ENCODE peak calls at places on chromosome 14, in nine cellular contexts. One of them, this sample, is unnamed.

GRCh38 chr14:97116546-97116945 is 319.4 kb downstream of the VRK1 start:
- DNase-seq in tibial artery: no peak
- DNase-seq in K562: no peak
- DNase-seq in astrocyte: no peak
- DNase-seq in WERI-Rb-1: no peak
- DNase-seq in right lobe of liver: no peak
- DNase-seq in transverse colon: no peak
- DNase-seq in CD8-positive, alpha-beta T cell: no peak
- DNase-seq in lung: no peak
- DNase-seq in this sample: no peak

GRCh38 chr14:105249175-105250007 is 1.1 kb downstream of the BTBD6 start:
- DNase-seq in right lobe of liver: no peak
- DNase-seq in tibial artery: no peak
- DNase-seq in lung: no peak
- DNase-seq in transverse colon: peak; percentile 27
- DNase-seq in K562: no peak
- DNase-seq in CD8-positive, alpha-beta T cell: no peak
- DNase-seq in astrocyte: peak; percentile 31
- DNase-seq in WERI-Rb-1: peak; percentile 48
- DNase-seq in this sample: no peak

GRCh38 chr14:93073833-93074769 is 41.6 kb downstream of the ITPK1 start:
- DNase-seq in right lobe of liver: no peak
- DNase-seq in tibial artery: peak; percentile 44
- DNase-seq in K562: no peak
- DNase-seq in lung: peak; percentile 54
- DNase-seq in WERI-Rb-1: no peak
- DNase-seq in astrocyte: peak; percentile 10
- DNase-seq in CD8-positive, alpha-beta T cell: no peak
- DNase-seq in transverse colon: no peak
- DNase-seq in this sample: no peak

GRCh38 chr14:73712540-73713141 is 1.5 kb downstream of the PNMA1 start:
- DNase-seq in transverse colon: no peak
- DNase-seq in tibial artery: no peak
- DNase-seq in lung: no peak
- DNase-seq in right lobe of liver: no peak
- DNase-seq in WERI-Rb-1: no peak
- DNase-seq in K562: peak; percentile 25
- DNase-seq in CD8-positive, alpha-beta T cell: peak; percentile 61
- DNase-seq in astrocyte: no peak
- DNase-seq in this sample: peak; percentile 18

GRCh38 chr14:32350020-32350419 is 20.9 kb downstream of the AKAP6 start:
- DNase-seq in tibial artery: no peak
- DNase-seq in WERI-Rb-1: no peak
- DNase-seq in right lobe of liver: no peak
- DNase-seq in astrocyte: no peak
- DNase-seq in CD8-positive, alpha-beta T cell: no peak
- DNase-seq in lung: no peak
- DNase-seq in transverse colon: no peak
- DNase-seq in K562: no peak
- DNase-seq in this sample: no peak

GRCh38 chr14:72559669-72560068 is 334.2 kb downstream of the DPF3 start:
- DNase-seq in astrocyte: no peak
- DNase-seq in WERI-Rb-1: no peak
- DNase-seq in right lobe of liver: no peak
- DNase-seq in transverse colon: no peak
- DNase-seq in tibial artery: no peak
- DNase-seq in CD8-positive, alpha-beta T cell: no peak
- DNase-seq in K562: no peak
- DNase-seq in lung: no peak
- DNase-seq in this sample: no peak

GRCh38 chr14:50999726-51000125 is 55.4 kb upstream of the PYGL start:
- DNase-seq in tibial artery: no peak
- DNase-seq in lung: no peak
- DNase-seq in right lobe of liver: no peak
- DNase-seq in astrocyte: no peak
- DNase-seq in WERI-Rb-1: no peak
- DNase-seq in CD8-positive, alpha-beta T cell: no peak
- DNase-seq in K562: no peak
- DNase-seq in transverse colon: no peak
- DNase-seq in this sample: no peak

GRCh38 chr14:94051115-94051514 is 25.0 kb downstream of the OTUB2 start:
- DNase-seq in astrocyte: peak; percentile 44
- DNase-seq in WERI-Rb-1: peak; percentile 54
- DNase-seq in lung: peak; percentile 27
- DNase-seq in transverse colon: peak; percentile 56
- DNase-seq in tibial artery: no peak
- DNase-seq in K562: no peak
- DNase-seq in right lobe of liver: peak; percentile 35
- DNase-seq in CD8-positive, alpha-beta T cell: peak; percentile 5
- DNase-seq in this sample: no peak

GRCh38 chr14:104802120-104802912 is 1.4 kb downstream of the ZBTB42 start:
- DNase-seq in K562: no peak
- DNase-seq in astrocyte: no peak
- DNase-seq in transverse colon: no peak
- DNase-seq in right lobe of liver: peak; percentile 43
- DNase-seq in tibial artery: no peak
- DNase-seq in lung: no peak
- DNase-seq in CD8-positive, alpha-beta T cell: no peak
- DNase-seq in WERI-Rb-1: no peak
- DNase-seq in this sample: no peak

GRCh38 chr14:85565862-85566296 is 35.9 kb downstream of the FLRT2 start:
- DNase-seq in transverse colon: no peak
- DNase-seq in astrocyte: peak; percentile 83
- DNase-seq in right lobe of liver: no peak
- DNase-seq in K562: no peak
- DNase-seq in tibial artery: no peak
- DNase-seq in lung: no peak
- DNase-seq in WERI-Rb-1: no peak
- DNase-seq in CD8-positive, alpha-beta T cell: no peak
- DNase-seq in this sample: no peak

GRCh38 chr14:29215853-29216252 is 449.3 kb downstream of the FOXG1 start:
- DNase-seq in K562: no peak
- DNase-seq in tibial artery: no peak
- DNase-seq in lung: no peak
- DNase-seq in transverse colon: no peak
- DNase-seq in right lobe of liver: no peak
- DNase-seq in CD8-positive, alpha-beta T cell: no peak
- DNase-seq in astrocyte: peak; percentile 12
- DNase-seq in WERI-Rb-1: no peak
- DNase-seq in this sample: no peak

GRCh38 chr14:56333361-56334279 is 215.4 kb downstream of the PELI2 start:
- DNase-seq in right lobe of liver: no peak
- DNase-seq in tibial artery: no peak
- DNase-seq in astrocyte: peak; percentile 81
- DNase-seq in WERI-Rb-1: no peak
- DNase-seq in transverse colon: no peak
- DNase-seq in K562: no peak
- DNase-seq in lung: no peak
- DNase-seq in CD8-positive, alpha-beta T cell: no peak
- DNase-seq in this sample: no peak

GRCh38 chr14:105203057-105203494 is 22.0 kb upstream of the NUDT14 start:
- DNase-seq in WERI-Rb-1: peak; percentile 80
- DNase-seq in lung: peak; percentile 77
- DNase-seq in K562: peak; percentile 71
- DNase-seq in tibial artery: peak; percentile 73
- DNase-seq in transverse colon: peak; percentile 80
- DNase-seq in CD8-positive, alpha-beta T cell: peak; percentile 77
- DNase-seq in astrocyte: peak; percentile 27
- DNase-seq in right lobe of liver: peak; percentile 82
- DNase-seq in this sample: peak; percentile 54

GRCh38 chr14:94378527-94379290 is 9.7 kb downstream of the SERPINA1 start:
- DNase-seq in K562: no peak
- DNase-seq in WERI-Rb-1: no peak
- DNase-seq in tibial artery: peak; percentile 11
- DNase-seq in lung: no peak
- DNase-seq in CD8-positive, alpha-beta T cell: no peak
- DNase-seq in transverse colon: no peak
- DNase-seq in astrocyte: no peak
- DNase-seq in right lobe of liver: peak; percentile 50
- DNase-seq in this sample: no peak

GRCh38 chr14:63673882-63674497 is 32.3 kb upstream of the WDR89 start:
- DNase-seq in CD8-positive, alpha-beta T cell: no peak
- DNase-seq in astrocyte: no peak
- DNase-seq in lung: no peak
- DNase-seq in tibial artery: no peak
- DNase-seq in right lobe of liver: no peak
- DNase-seq in WERI-Rb-1: peak; percentile 57
- DNase-seq in transverse colon: no peak
- DNase-seq in K562: no peak
- DNase-seq in this sample: no peak

DNA sequence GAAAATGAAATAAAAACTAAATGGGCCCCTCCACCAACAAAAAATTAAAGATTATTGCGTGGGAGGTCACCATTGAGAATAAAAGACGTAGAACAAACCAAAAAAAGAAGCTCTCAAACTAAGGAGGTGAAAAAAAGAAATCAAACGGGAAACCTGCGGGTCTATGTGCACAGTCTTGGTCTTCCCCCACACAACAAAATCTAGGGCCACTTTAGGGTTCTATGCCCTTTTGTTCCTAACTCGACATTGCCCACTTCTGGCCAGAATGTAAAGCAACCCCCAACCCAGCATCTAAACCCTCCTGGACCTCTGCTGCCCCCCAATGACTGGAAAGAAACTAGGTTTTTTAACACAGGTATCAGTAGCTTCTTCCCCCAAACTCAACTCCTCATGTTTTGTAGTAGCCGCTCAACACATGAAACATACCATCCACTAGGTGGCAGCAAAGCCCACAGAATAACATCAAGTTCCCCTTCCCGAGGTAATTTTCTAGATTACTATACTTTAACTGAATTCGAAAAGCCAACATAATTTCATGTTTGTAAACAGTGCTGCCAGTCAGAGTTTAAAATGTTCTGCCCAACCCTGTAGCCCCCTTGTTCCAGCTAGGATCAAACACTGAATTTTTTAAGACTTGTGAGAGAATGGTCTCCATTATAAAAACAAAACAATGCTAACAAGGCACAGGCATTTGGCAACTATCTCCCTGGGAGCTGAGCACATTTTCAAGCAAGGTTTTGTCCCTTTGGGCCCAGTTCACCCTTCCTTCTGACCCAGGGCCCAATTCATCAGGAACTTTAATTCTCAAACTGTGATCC is 18.7 kb downstream of the DAD1 start:
- DNase-seq in astrocyte: peak; percentile 52
- DNase-seq in tibial artery: peak; percentile 82
- DNase-seq in K562: peak; percentile 71
- DNase-seq in right lobe of liver: peak; percentile 68
- DNase-seq in CD8-positive, alpha-beta T cell: peak; percentile 86
- DNase-seq in transverse colon: peak; percentile 81
- DNase-seq in WERI-Rb-1: peak; percentile 79
- DNase-seq in lung: peak; percentile 78
- DNase-seq in this sample: peak; percentile 96
- H3K4me3 ChIP-seq in astrocyte: no peak overlapping the region
- H3K4me3 ChIP-seq in tibial artery: no peak overlapping the region
- H3K4me3 ChIP-seq in K562: no peak overlapping the region
- H3K4me3 ChIP-seq in right lobe of liver: no peak overlapping the region
- H3K4me3 ChIP-seq in CD8-positive, alpha-beta T cell: peak overlapping the region; percentile 38
- H3K4me3 ChIP-seq in transverse colon: no peak overlapping the region
- H3K4me3 ChIP-seq in WERI-Rb-1: no peak overlapping the region
- H3K4me3 ChIP-seq in lung: no peak overlapping the region
- H3K4me3 ChIP-seq in this sample: peak overlapping the region; percentile 53

DNA sequence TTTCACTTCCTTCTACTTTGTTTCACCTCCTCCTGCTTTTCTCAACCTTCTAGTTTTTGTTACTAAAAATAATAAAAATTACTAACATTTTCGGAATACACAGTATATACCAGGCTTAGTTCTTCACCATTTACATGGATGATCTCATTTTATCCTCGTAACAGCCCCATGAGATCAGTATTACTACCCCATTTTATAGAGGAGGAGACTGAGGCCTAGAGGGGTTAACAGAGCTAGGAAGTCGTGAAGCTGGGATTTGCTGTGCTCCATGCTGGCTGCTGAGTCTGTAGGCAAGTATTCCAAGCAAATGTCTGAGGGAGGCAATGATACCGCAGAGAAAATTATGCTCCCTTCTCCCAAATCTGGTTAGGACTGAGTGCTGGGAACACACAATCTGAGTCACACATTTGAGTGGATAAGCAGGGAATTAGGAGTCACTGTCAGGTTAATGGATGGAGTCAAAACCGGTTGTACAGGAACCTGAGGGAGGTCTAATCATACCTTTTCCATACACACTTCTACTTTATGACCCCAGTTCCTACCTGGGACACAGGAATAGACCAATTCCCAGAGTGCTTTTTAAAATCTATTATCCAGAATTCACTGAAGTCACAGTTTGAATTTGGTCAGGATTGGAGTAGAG is 51.1 kb downstream of the ZFYVE26 start:
- DNase-seq in WERI-Rb-1: no peak
- DNase-seq in CD8-positive, alpha-beta T cell: no peak
- DNase-seq in transverse colon: no peak
- DNase-seq in lung: no peak
- DNase-seq in tibial artery: no peak
- DNase-seq in K562: no peak
- DNase-seq in astrocyte: no peak
- DNase-seq in right lobe of liver: no peak
- DNase-seq in this sample: no peak
- H3K36me3 ChIP-seq in WERI-Rb-1: peaks cover 56% of the 10 kb centered on the region
- H3K36me3 ChIP-seq in CD8-positive, alpha-beta T cell: peaks cover 47% of the 10 kb centered on the region
- H3K36me3 ChIP-seq in transverse colon: no peaks in the 10 kb centered on the region
- H3K36me3 ChIP-seq in lung: peaks cover 54% of the 10 kb centered on the region
- H3K36me3 ChIP-seq in tibial artery: peaks cover 100% of the 10 kb centered on the region
- H3K36me3 ChIP-seq in K562: peaks cover 47% of the 10 kb centered on the region
- H3K36me3 ChIP-seq in astrocyte: peaks cover 43% of the 10 kb centered on the region
- H3K36me3 ChIP-seq in right lobe of liver: peaks cover 69% of the 10 kb centered on the region
- H3K36me3 ChIP-seq in this sample: peaks cover 12% of the 10 kb centered on the region

DNA sequence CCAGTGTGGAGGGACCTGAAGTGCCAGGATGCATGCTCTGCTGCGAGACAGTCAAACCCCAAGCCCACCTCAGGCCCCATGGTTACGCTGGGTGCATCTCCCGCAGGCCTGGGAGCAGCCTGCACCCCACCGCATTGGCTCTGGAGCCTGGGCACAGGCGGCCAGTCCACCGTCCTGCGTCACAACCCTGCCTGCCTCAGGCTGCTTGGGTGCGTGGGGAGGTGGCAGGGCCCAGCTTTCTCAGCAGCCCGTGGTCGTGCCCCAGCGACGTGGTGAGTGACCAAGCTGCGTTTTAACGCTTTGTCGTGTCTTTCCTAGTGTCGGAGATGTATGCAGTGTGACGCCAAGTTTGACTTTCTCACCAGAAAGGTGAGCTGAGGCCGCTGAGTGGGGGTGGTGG is 10.9 kb downstream of the ZFYVE21 start:
- DNase-seq in WERI-Rb-1: peak; percentile 31
- DNase-seq in astrocyte: no peak
- DNase-seq in transverse colon: no peak
- DNase-seq in lung: no peak
- DNase-seq in right lobe of liver: no peak
- DNase-seq in CD8-positive, alpha-beta T cell: no peak
- DNase-seq in tibial artery: no peak
- DNase-seq in K562: no peak
- DNase-seq in this sample: no peak
- H3K27ac ChIP-seq in WERI-Rb-1: no peak overlapping the region
- H3K27ac ChIP-seq in astrocyte: no peak overlapping the region
- H3K27ac ChIP-seq in transverse colon: no peak overlapping the region
- H3K27ac ChIP-seq in lung: no peak overlapping the region
- H3K27ac ChIP-seq in right lobe of liver: no peak overlapping the region
- H3K27ac ChIP-seq in CD8-positive, alpha-beta T cell: no peak overlapping the region
- H3K27ac ChIP-seq in tibial artery: peak overlapping the region; percentile 86
- H3K27ac ChIP-seq in K562: no peak overlapping the region
- H3K27ac ChIP-seq in this sample: no peak overlapping the region

DNA sequence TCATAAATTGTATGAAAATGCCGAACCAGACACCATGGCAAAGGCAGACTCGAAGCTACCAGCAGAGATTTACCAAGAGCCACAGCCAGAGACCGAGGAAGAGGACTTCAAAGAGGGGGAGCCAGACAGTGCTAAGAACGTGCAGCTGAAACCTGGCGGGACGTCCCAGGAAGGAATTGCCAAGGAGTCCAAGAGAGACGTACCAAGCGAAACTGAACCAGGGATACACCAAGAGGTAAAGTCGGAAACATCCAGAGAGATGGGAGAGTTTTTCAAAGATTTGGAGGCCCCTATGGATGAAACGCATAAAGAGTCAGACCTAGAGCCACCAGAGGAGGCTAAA is 294 bp downstream of the SAMD15 start:
- DNase-seq in lung: no peak
- DNase-seq in transverse colon: no peak
- DNase-seq in astrocyte: no peak
- DNase-seq in K562: no peak
- DNase-seq in right lobe of liver: no peak
- DNase-seq in tibial artery: no peak
- DNase-seq in WERI-Rb-1: no peak
- DNase-seq in CD8-positive, alpha-beta T cell: no peak
- DNase-seq in this sample: no peak
- H3K4me3 ChIP-seq in lung: peak overlapping the region; percentile 98
- H3K4me3 ChIP-seq in transverse colon: no peak overlapping the region
- H3K4me3 ChIP-seq in astrocyte: peak overlapping the region; percentile 90
- H3K4me3 ChIP-seq in K562: peak overlapping the region; percentile 90
- H3K4me3 ChIP-seq in right lobe of liver: peak overlapping the region; percentile 93
- H3K4me3 ChIP-seq in tibial artery: peak overlapping the region; percentile 71
- H3K4me3 ChIP-seq in WERI-Rb-1: peak overlapping the region; percentile 86
- H3K4me3 ChIP-seq in CD8-positive, alpha-beta T cell: peak overlapping the region; percentile 74
- H3K4me3 ChIP-seq in this sample: peak overlapping the region; percentile 99

This sample was measured in naive thymus-derived CD4-positive, alpha-beta T cell.